ENCODE peak calls at places on chromosomes 11 and 22, in eight cellular contexts. V is sigmoid colon, G is endothelial cell of umbilical vein, E is ovary, O is spleen, D is H1, Z is A549, X is transverse colon. C is an unnamed sample. For H3K4me1, the result is how much of the 10 kb centered on the place peaks cover.

GRCh38 chr11:119993732-119994131 is 144.2 kb downstream of the TRIM29 start:
- DNase-seq in E (no peak), O (no peak), D (no peak), Z (no peak), V (no peak), X (peak), G (no peak), C (no peak)

GRCh38 chr11:44016129-44016528 is 31.7 kb upstream of the ACCSL start:
- DNase-seq in Z (no peak), D (no peak), E (peak), X (no peak), V (peak), G (no peak), O (no peak), C (peak)

GRCh38 chr11:34345991-34346480 is 11.8 kb downstream of the ABTB2 start:
- DNase-seq in O (no peak), G (no peak), Z (no peak), E (no peak), V (no peak), D (no peak), X (no peak), C (no peak)

GRCh38 chr11:72038491-72038890 is 39.8 kb downstream of the IL18BP start:
- DNase-seq in V (peak), D (no peak), Z (no peak), G (no peak), X (peak), E (peak), O (no peak), C (peak)

GRCh38 chr22:46031561-46031960 is 54.6 kb upstream of the WNT7B start:
- DNase-seq in X (no peak), E (no peak), O (no peak), V (no peak), G (no peak), Z (no peak), D (no peak), C (no peak)

GRCh38 chr11:108866781-108867180 is 201.9 kb downstream of the DDX10 start:
- DNase-seq in O (no peak), G (no peak), E (no peak), Z (no peak), V (no peak), D (no peak), X (no peak), C (no peak)

GRCh38 chr11:68551223-68551622 is 90.7 kb downstream of the PPP6R3 start:
- DNase-seq in E (no peak), Z (no peak), O (no peak), G (no peak), V (no peak), D (no peak), X (no peak), C (no peak)

GRCh38 chr11:27473017-27473406 is 422 bp upstream of the LGR4 start:
- DNase-seq in Z (no peak), D (no peak), X (no peak), E (no peak), V (no peak), O (no peak), G (no peak), C (no peak)

GRCh38 chr22:50691521-50691920 is 18.9 kb downstream of the SHANK3 start:
- DNase-seq in G (peak), O (no peak), E (no peak), X (peak), Z (no peak), V (no peak), D (no peak), C (no peak)

GRCh38 chr11:86551693-86552092 is 120.7 kb downstream of the ME3 start:
- DNase-seq in D (no peak), O (no peak), E (no peak), Z (no peak), X (no peak), V (no peak), G (no peak), C (no peak)

GRCh38 chr11:86978756-86979608 is 23.8 kb upstream of the FZD4 start:
- DNase-seq in G (peak), E (no peak), Z (peak), X (no peak), V (no peak), D (no peak), O (no peak), C (no peak)

GRCh38 chr22:36319595-36320497 is 66.9 kb downstream of the APOL1 start:
- DNase-seq in D (no peak), V (no peak), Z (no peak), O (peak), E (no peak), G (no peak), X (no peak), C (no peak)

GRCh38 chr11:37770145-37770544 is 1172.1 kb upstream of the RAG2 start:
- DNase-seq in G (no peak), X (no peak), O (no peak), Z (no peak), V (no peak), E (no peak), D (no peak), C (no peak)

GRCh38 chr11:95230054-95231034 is 658 bp downstream of the SESN3 start:
- DNase-seq in D (no peak), O (no peak), G (peak), V (peak), Z (peak), E (peak), X (peak), C (peak)

GRCh38 chr22:24471570-24471969 is 23.6 kb upstream of the UPB1 start:
- DNase-seq in D (no peak), V (peak), Z (no peak), X (no peak), O (no peak), E (peak), G (peak), C (no peak)

GRCh38 chr11:2566223-2567025 is 121.6 kb downstream of the KCNQ1 start:
- DNase-seq in D (no peak), Z (no peak), V (peak), G (no peak), E (no peak), O (peak), X (peak), C (peak)

GRCh38 chr11:134656861-134657540 is 245.0 kb upstream of the B3GAT1 start:
- DNase-seq in D (no peak), X (no peak), G (no peak), Z (no peak), V (peak), E (no peak), O (peak), C (no peak)

GRCh38 chr11:116643521-116643920 is 129.3 kb downstream of the BUD13 start:
- DNase-seq in V (no peak), E (no peak), G (no peak), X (no peak), D (no peak), Z (no peak), O (no peak), C (no peak)

GRCh38 chr11:119480375-119481020 is 57.5 kb upstream of the THY1 start:
- DNase-seq in D (no peak), O (no peak), E (no peak), G (no peak), V (no peak), X (no peak), Z (no peak), C (peak)

GRCh38 chr11:126840975-126841374 is 159.6 kb downstream of the KIRREL3 start:
- DNase-seq in O (no peak), G (no peak), D (no peak), Z (no peak), X (no peak), V (no peak), E (no peak), C (no peak)

GRCh38 chr22:40499187-40499753 is 128.9 kb downstream of the SGSM3 start:
- DNase-seq in Z (peak), X (no peak), D (peak), O (no peak), G (peak), V (no peak), E (no peak), C (no peak)

GRCh38 chr22:50481440-50482106 is at the start of gene ADM2:
- DNase-seq in X (peak), V (no peak), E (no peak), O (peak), D (no peak), G (no peak), Z (peak), C (no peak)

GRCh38 chr11:118913411-118914125 is 12.2 kb downstream of the BCL9L start:
- DNase-seq in D (no peak), X (no peak), G (no peak), O (peak), Z (no peak), E (peak), V (no peak), C (no peak)

GRCh38 chr11:66068154-66068821 is 1.8 kb upstream of the PACS1 start:
- DNase-seq in O (peak), G (peak), V (peak), X (peak), Z (peak), E (peak), D (peak), C (no peak)

GRCh38 chr11:60871378-60872061 is 4.2 kb downstream of the ZP1 start:
- DNase-seq in G (no peak), D (no peak), Z (no peak), E (no peak), V (peak), X (no peak), O (peak), C (no peak)

GRCh38 chr22:22989856-22990255 is 80.5 kb upstream of the GNAZ start:
- DNase-seq in O (no peak), D (no peak), E (no peak), G (no peak), V (no peak), Z (no peak), X (no peak), C (no peak)

GRCh38 chr11:102401905-102402304 is 50.7 kb downstream of the TMEM123 start:
- DNase-seq in V (no peak), D (no peak), G (no peak), O (no peak), E (no peak), X (no peak), Z (no peak), C (no peak)

GRCh38 chr11:102396708-102397563 is 49.9 kb downstream of the BIRC2 start:
- DNase-seq in G (no peak), V (no peak), Z (no peak), E (no peak), X (no peak), D (no peak), O (no peak), C (no peak)

GRCh38 chr11:102400603-102401002 is 52.0 kb downstream of the TMEM123 start:
- DNase-seq in G (no peak), E (no peak), Z (no peak), X (no peak), D (no peak), V (no peak), O (no peak), C (no peak)

GRCh38 chr11:102398297-102398696 is 51.3 kb downstream of the BIRC2 start:
- DNase-seq in D (no peak), X (no peak), G (no peak), O (no peak), E (no peak), Z (no peak), V (no peak), C (no peak)

GRCh38 chr11:102399189-102399588 is 52.2 kb downstream of the BIRC2 start:
- DNase-seq in Z (no peak), E (no peak), G (no peak), D (no peak), X (no peak), V (no peak), O (no peak), C (no peak)
- H3K27ac ChIP-seq in Z (no peak), E (no peak), G (no peak), D (no peak), X (no peak), V (no peak), O (no peak), C (no peak)

GRCh38 chr22:37343343-37343742 is 61.0 kb downstream of the CYTH4 start:
- DNase-seq in Z (no peak), V (no peak), X (no peak), G (no peak), D (no peak), E (no peak), O (no peak), C (no peak)

GRCh38 chr22:37338539-37339246 is 56.4 kb downstream of the CYTH4 start:
- DNase-seq in D (no peak), G (no peak), O (no peak), E (no peak), X (no peak), V (no peak), Z (no peak), C (no peak)

GRCh38 chr22:37342065-37342464 is 59.8 kb downstream of the CYTH4 start:
- DNase-seq in O (no peak), G (no peak), Z (no peak), D (no peak), E (no peak), X (no peak), V (no peak), C (no peak)

GRCh38 chr22:37337204-37337943 is 55.1 kb downstream of the CYTH4 start:
- DNase-seq in X (no peak), V (no peak), D (no peak), E (no peak), G (no peak), O (no peak), Z (no peak), C (no peak)

DNA sequence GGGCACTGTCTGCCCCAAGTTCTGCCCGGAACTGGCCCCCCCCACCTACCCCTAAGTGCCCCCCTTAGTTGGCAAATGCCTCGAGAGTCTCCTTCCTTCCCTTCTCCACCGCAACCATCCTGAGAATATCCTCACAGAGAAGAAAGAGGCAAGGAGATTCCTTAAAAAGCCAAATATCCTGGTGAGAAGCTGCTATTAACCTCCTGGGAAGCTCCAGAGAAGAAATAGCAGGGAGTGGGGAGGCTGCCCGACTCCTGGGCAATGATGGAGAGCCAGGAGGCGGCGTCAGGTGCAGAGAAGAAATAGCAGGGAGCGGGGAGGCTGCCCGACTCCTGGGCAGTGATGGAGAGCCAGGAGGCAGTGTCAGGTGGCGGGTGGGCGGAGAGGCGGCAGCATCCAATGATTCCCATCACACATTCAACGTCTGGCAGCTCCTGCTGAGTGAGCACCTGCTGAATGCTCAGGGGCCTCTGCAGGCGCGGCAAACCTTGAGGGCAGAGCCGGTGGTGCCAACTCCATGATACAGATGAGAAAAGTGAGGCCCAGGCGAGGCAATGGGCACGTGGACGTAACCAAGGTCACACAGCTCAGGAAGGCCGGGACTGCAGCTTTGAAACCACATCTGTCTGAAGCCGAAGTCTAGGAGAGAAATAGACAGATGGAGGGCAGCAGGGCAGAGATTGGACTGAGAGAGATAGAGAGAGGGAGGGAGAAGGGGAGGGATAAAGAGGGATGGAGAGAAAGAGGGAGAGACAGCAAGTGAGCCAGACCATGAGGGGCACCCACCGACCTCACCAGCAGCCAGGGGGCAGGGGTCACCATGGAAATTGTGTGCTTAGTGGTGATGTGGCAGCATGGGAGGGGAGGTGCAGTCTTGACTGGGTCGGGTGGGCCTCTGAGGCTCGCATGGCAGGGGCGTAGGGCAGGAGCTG is 58.3 kb downstream of the CYTH4 start:
- DNase-seq in O (no peak), V (no peak), G (no peak), D (no peak), Z (no peak), E (no peak), X (no peak), C (no peak)
- H3K4me1 ChIP-seq in O (under half), V (under half), G (under half), D (under half), Z (under half), E (under half), X (under half), C (under half)

DNA sequence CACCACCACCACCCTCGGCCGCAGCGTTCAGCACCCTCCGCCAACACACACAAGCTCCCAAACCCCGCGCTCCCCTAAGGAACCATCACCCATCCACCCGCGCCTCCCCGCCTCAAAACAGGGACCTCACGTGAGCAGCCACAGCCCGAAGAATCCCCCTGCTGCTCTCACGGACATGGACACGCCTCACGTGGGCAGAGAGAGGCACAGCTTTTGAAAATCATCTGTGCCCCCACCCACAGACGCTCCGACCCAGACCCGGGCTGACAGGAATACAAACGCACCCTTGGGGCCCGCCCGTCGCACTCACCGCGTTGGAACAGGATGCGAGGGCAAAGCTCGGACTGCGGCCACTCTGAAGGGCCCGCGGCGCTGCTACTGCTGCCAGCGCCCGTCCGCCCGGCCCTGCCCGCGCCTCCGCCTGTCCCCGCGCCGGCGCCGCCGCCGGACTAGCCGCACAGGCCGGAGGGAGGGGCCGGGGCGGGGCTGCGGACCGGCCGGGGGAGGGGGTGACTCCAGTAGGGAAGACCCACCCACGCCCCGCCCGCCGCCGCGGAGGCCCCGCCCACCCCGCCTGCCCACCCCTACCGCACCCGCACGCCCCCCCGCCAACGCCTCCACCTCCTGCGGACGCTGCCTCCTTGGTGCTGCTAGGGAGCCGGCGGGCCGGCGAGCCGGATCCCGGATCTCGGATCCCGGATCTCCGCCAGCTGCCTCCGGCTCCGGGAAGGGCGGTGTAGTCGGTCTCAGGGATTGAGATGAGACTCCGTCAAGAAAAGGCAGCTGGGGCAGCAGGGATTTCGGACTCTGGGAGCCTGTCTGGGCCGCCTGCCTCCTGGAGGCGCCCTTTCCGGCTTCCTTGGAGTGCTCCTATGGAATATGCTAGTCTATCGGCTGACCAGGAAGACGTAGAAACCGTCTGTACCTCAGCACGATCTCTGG is at the start of gene TRIM3:
- DNase-seq in X (peak), E (peak), D (peak), G (peak), O (peak), V (peak), Z (peak), C (peak)
- TF ChIP-seq POLR2A in X (peak), E (peak), D (peak), G (peak), O (no peak), V (peak), Z (peak), C (no peak)

GRCh38 chr22:38106814-38107578 is 3.5 kb downstream of the BAIAP2L2 start:
- DNase-seq in G (no peak), O (no peak), V (no peak), E (no peak), X (no peak), D (no peak), Z (no peak), C (no peak)
- H3K27ac ChIP-seq in G (no peak), O (no peak), V (no peak), E (no peak), X (peak), D (no peak), Z (peak), C (no peak)

GRCh38 chr11:77207618-77208313 is 79.7 kb downstream of the MYO7A start:
- DNase-seq in G (no peak), Z (no peak), O (peak), V (no peak), E (no peak), X (no peak), D (no peak), C (no peak)
- H3K4me1 ChIP-seq in G (under half), Z (under half), O (under half), V (under half), E (under half), X (under half), D (under half), C (under half)

GRCh38 chr22:30754971-30755759 is 60.5 kb downstream of the OSBP2 start:
- DNase-seq in O (no peak), V (peak), Z (peak), G (peak), X (peak), D (peak), E (peak), C (no peak)
- TF ChIP-seq POLR2A in O (no peak), V (no peak), Z (no peak), G (no peak), X (no peak), D (no peak), E (no peak), C (no peak)

DNA sequence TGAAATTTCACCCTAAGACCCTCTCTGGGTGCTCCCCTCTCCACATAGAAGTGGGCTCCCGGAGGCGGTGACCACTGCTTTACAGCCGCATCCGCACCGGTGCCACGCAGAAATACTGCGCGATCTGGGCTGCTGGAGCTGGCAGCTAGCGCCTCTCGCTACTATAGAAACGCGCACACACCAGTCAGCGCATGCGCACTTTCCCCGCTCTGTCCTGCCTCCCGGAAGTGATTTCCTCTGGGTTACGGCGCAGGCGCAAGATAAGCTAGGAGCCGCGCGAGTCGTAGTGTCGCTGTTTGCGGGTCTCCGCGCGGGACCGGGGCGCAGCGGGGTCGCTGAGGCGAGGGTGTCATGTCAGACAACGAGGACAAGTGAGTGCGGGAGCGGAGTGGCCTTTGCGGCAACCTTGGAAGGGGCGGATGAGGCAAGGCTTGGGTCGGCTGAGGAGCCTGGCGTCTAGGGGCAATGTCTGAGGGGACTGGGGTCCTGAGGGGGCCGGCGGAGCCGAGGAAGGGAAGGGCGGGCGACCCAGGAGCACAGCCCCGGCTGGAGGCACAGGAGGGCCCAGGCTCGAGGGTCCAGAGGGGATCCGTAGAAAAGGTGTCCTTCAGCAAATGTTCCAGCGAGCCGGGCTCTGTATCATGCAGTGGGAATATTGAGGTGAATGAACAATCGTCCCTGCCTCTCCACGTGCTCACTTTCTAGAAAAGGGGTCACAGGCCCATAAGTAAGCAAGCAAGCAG is at the start of the genes C22orf23 and POLR2F:
- DNase-seq in X (peak), G (peak), E (peak), O (peak), D (peak), V (peak), Z (peak), C (peak)
- H3K27ac ChIP-seq in X (peak), G (no peak), E (peak), O (peak), D (peak), V (peak), Z (peak), C (peak)

GRCh38 chr11:64052436-64052835 is 16.7 kb downstream of the FLRT1 start:
- DNase-seq in V (no peak), O (no peak), D (no peak), X (no peak), E (no peak), Z (no peak), G (no peak), C (no peak)
- H3K4me1 ChIP-seq in V (under half), O (under half), D (under half), X (under half), E (under half), Z (under half), G (under half), C (under half)

GRCh38 chr22:44676441-44677298 is 25.3 kb upstream of the PRR5 start:
- DNase-seq in V (no peak), O (no peak), G (no peak), X (peak), Z (peak), E (no peak), D (no peak), C (no peak)
- TF ChIP-seq POLR2A in V (no peak), O (no peak), G (no peak), X (no peak), Z (peak), E (no peak), D (no peak), C (no peak)